ENCODE peak calls at places on chromosomes 3 and 15, in five cellular contexts. One of them, this sample, is unnamed. For H3K4me1, the result is how much of the 10 kb centered on the place peaks cover.

GRCh38 chr3:111541391-111541790 is 606 bp upstream of the CD96 start:
- DNase-seq in heart left ventricle: no peak
- DNase-seq in left ventricle myocardium inferior: no peak
- DNase-seq in endothelial cell of umbilical vein: no peak
- DNase-seq in tibial artery: no peak
- DNase-seq in this sample: no peak

GRCh38 chr3:46124216-46125143 is 83.6 kb downstream of the CCR1 start:
- DNase-seq in heart left ventricle: no peak
- DNase-seq in left ventricle myocardium inferior: no peak
- DNase-seq in endothelial cell of umbilical vein: no peak
- DNase-seq in tibial artery: peak
- DNase-seq in this sample: peak

GRCh38 chr3:57756022-57756527 is at the start of gene SLMAP:
- DNase-seq in heart left ventricle: peak
- DNase-seq in left ventricle myocardium inferior: peak
- DNase-seq in endothelial cell of umbilical vein: peak
- DNase-seq in tibial artery: peak
- DNase-seq in this sample: peak

GRCh38 chr3:162370136-162370535 is 873.5 kb downstream of the OTOL1 start:
- DNase-seq in heart left ventricle: no peak
- DNase-seq in left ventricle myocardium inferior: no peak
- DNase-seq in endothelial cell of umbilical vein: no peak
- DNase-seq in tibial artery: no peak
- DNase-seq in this sample: no peak

GRCh38 chr15:83980637-83981036 is 254.9 kb upstream of the GOLGA6L4 start:
- DNase-seq in heart left ventricle: no peak
- DNase-seq in left ventricle myocardium inferior: no peak
- DNase-seq in endothelial cell of umbilical vein: no peak
- DNase-seq in tibial artery: no peak
- DNase-seq in this sample: no peak

GRCh38 chr3:46955801-46956259 is 20.7 kb downstream of the CCDC12 start:
- DNase-seq in heart left ventricle: peak
- DNase-seq in left ventricle myocardium inferior: no peak
- DNase-seq in endothelial cell of umbilical vein: no peak
- DNase-seq in tibial artery: no peak
- DNase-seq in this sample: no peak

GRCh38 chr15:36894062-36894461 is 206.3 kb downstream of the MEIS2 start:
- DNase-seq in heart left ventricle: no peak
- DNase-seq in left ventricle myocardium inferior: no peak
- DNase-seq in endothelial cell of umbilical vein: no peak
- DNase-seq in tibial artery: no peak
- DNase-seq in this sample: no peak

GRCh38 chr15:90035835-90036220 is 34.7 kb downstream of the ZNF710 start:
- DNase-seq in heart left ventricle: peak
- DNase-seq in left ventricle myocardium inferior: no peak
- DNase-seq in endothelial cell of umbilical vein: no peak
- DNase-seq in tibial artery: peak
- DNase-seq in this sample: no peak

GRCh38 chr15:37078000-37078399 is 22.3 kb downstream of the MEIS2 start:
- DNase-seq in heart left ventricle: no peak
- DNase-seq in left ventricle myocardium inferior: no peak
- DNase-seq in endothelial cell of umbilical vein: no peak
- DNase-seq in tibial artery: no peak
- DNase-seq in this sample: no peak

GRCh38 chr3:30618508-30618907 is 12.1 kb downstream of the TGFBR2 start:
- DNase-seq in heart left ventricle: no peak
- DNase-seq in left ventricle myocardium inferior: no peak
- DNase-seq in endothelial cell of umbilical vein: no peak
- DNase-seq in tibial artery: no peak
- DNase-seq in this sample: no peak
- H3K4me1 ChIP-seq in heart left ventricle: under half
- H3K4me1 ChIP-seq in left ventricle myocardium inferior: half or more
- H3K4me1 ChIP-seq in endothelial cell of umbilical vein: half or more
- H3K4me1 ChIP-seq in tibial artery: half or more
- H3K4me1 ChIP-seq in this sample: under half

GRCh38 chr3:31673950-31674349 is 141.2 kb downstream of the STT3B start:
- DNase-seq in heart left ventricle: no peak
- DNase-seq in left ventricle myocardium inferior: no peak
- DNase-seq in endothelial cell of umbilical vein: no peak
- DNase-seq in tibial artery: no peak
- DNase-seq in this sample: no peak
- H3K27ac ChIP-seq in heart left ventricle: no peak
- H3K27ac ChIP-seq in left ventricle myocardium inferior: no peak
- H3K27ac ChIP-seq in endothelial cell of umbilical vein: no peak
- H3K27ac ChIP-seq in tibial artery: no peak
- H3K27ac ChIP-seq in this sample: no peak

GRCh38 chr3:159856496-159857098 is 132.0 kb upstream of the IL12A start:
- DNase-seq in heart left ventricle: no peak
- DNase-seq in left ventricle myocardium inferior: no peak
- DNase-seq in endothelial cell of umbilical vein: peak
- DNase-seq in tibial artery: no peak
- DNase-seq in this sample: no peak
- H3K4me1 ChIP-seq in heart left ventricle: half or more
- H3K4me1 ChIP-seq in left ventricle myocardium inferior: half or more
- H3K4me1 ChIP-seq in endothelial cell of umbilical vein: half or more
- H3K4me1 ChIP-seq in tibial artery: half or more
- H3K4me1 ChIP-seq in this sample: under half

DNA sequence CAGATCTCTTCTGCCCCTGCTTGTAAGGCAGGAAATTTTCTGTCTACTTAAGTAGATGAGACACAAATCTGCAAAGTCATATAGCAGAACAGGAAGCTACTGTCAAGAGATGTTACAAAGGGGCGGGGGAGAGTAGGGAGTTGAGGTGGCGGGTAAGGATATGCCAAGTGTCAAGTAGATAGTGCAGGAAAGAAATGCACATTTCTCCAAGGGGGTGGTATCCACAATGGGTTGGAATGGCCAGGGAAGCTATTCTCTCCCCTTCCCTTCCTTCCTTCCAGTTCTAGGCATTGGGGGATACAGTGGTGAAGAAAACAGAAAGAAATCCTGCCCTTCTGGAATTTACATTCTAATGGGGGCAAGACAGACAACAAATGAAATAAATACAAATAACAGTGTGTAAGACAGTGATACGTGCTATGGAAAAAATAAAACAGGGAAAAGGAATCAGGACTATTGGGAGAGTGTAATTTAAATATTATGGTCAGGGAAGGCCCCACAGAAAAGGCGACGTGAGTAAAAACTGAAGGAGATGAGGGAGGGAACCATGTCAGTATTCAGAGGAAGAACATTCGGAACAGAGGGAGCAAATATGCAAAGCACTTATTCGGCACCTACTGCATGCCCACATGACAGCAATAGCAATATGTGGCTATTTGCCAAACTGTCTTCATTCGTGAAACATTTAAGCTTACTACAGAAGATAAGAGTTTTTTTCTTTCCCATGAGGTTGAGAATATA is 42.8 kb upstream of the RNU6-1 start:
- DNase-seq in heart left ventricle: no peak
- DNase-seq in left ventricle myocardium inferior: no peak
- DNase-seq in endothelial cell of umbilical vein: no peak
- DNase-seq in tibial artery: no peak
- DNase-seq in this sample: peak
- H3K27ac ChIP-seq in heart left ventricle: no peak
- H3K27ac ChIP-seq in left ventricle myocardium inferior: peak
- H3K27ac ChIP-seq in endothelial cell of umbilical vein: no peak
- H3K27ac ChIP-seq in tibial artery: no peak
- H3K27ac ChIP-seq in this sample: peak

GRCh38 chr3:71045212-71045916 is 538.2 kb downstream of the FOXP1 start:
- DNase-seq in heart left ventricle: no peak
- DNase-seq in left ventricle myocardium inferior: no peak
- DNase-seq in endothelial cell of umbilical vein: no peak
- DNase-seq in tibial artery: no peak
- DNase-seq in this sample: no peak
- H3K4me1 ChIP-seq in heart left ventricle: under half
- H3K4me1 ChIP-seq in left ventricle myocardium inferior: half or more
- H3K4me1 ChIP-seq in endothelial cell of umbilical vein: under half
- H3K4me1 ChIP-seq in tibial artery: under half
- H3K4me1 ChIP-seq in this sample: under half

GRCh38 chr3:113070226-113071220 is 79.7 kb downstream of the GTPBP8 start:
- DNase-seq in heart left ventricle: no peak
- DNase-seq in left ventricle myocardium inferior: no peak
- DNase-seq in endothelial cell of umbilical vein: no peak
- DNase-seq in tibial artery: no peak
- DNase-seq in this sample: no peak
- H3K27ac ChIP-seq in heart left ventricle: no peak
- H3K27ac ChIP-seq in left ventricle myocardium inferior: no peak
- H3K27ac ChIP-seq in endothelial cell of umbilical vein: no peak
- H3K27ac ChIP-seq in tibial artery: no peak
- H3K27ac ChIP-seq in this sample: no peak

GRCh38 chr3:13123266-13123665 is 50.0 kb upstream of the IQSEC1 start:
- DNase-seq in heart left ventricle: no peak
- DNase-seq in left ventricle myocardium inferior: no peak
- DNase-seq in endothelial cell of umbilical vein: no peak
- DNase-seq in tibial artery: no peak
- DNase-seq in this sample: no peak
- H3K4me1 ChIP-seq in heart left ventricle: under half
- H3K4me1 ChIP-seq in left ventricle myocardium inferior: under half
- H3K4me1 ChIP-seq in endothelial cell of umbilical vein: under half
- H3K4me1 ChIP-seq in tibial artery: under half
- H3K4me1 ChIP-seq in this sample: under half

DNA sequence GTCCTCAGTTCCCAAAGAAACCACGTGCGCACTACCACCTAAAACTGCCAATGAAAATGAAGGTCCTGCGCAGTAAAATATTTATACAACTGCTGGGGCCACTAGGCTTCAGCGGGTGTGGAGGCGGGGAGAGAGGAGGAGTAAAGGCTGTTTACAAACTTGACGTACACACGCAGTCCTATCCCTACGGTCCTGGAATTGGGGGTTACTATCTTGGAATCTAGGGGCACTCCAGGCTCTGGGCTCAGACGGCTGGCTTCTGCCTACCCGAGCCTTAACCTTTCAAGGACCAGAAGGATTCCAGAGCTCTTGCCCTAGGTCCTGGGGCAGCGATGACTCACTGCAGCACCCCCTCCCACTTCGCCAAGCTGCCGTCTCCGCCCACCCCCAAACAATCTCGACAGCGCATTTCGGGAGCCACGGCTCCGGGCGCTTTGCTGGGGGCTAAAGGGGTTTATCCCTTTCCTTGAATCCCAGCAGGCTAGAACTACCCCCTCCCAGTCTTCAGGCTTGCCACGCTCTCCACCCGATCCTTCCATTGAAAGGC is 3.0 kb downstream of the ADAMTS9 start:
- DNase-seq in heart left ventricle: peak
- DNase-seq in left ventricle myocardium inferior: peak
- DNase-seq in endothelial cell of umbilical vein: peak
- DNase-seq in tibial artery: peak
- DNase-seq in this sample: peak
- H3K27ac ChIP-seq in heart left ventricle: peak
- H3K27ac ChIP-seq in left ventricle myocardium inferior: peak
- H3K27ac ChIP-seq in endothelial cell of umbilical vein: peak
- H3K27ac ChIP-seq in tibial artery: peak
- H3K27ac ChIP-seq in this sample: peak

DNA sequence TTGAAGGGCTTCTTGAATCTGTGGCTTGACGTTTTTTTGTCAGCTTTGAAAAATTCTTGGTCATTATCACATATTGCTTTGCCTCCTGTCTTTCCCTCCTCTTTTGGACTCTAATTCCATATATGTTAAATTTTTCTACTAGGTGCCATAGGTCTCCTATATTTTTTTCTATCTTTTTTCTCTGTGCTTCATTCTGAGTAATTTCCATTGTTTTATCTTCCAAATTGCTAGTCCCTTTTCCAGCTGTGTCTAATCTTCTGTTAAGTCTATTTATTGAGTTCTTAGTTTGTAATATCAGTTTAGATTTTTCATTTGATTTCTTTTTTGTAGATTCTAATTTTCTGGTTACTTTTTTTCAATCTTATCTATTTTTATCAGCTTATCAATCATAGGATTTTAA is 53.7 kb downstream of the CHST2 start:
- DNase-seq in heart left ventricle: no peak
- DNase-seq in left ventricle myocardium inferior: no peak
- DNase-seq in endothelial cell of umbilical vein: no peak
- DNase-seq in tibial artery: no peak
- DNase-seq in this sample: no peak
- H3K4me1 ChIP-seq in heart left ventricle: under half
- H3K4me1 ChIP-seq in left ventricle myocardium inferior: under half
- H3K4me1 ChIP-seq in endothelial cell of umbilical vein: under half
- H3K4me1 ChIP-seq in tibial artery: under half
- H3K4me1 ChIP-seq in this sample: under half

GRCh38 chr3:59940690-59941089 is 890.9 kb upstream of the CFAP20DC start:
- DNase-seq in heart left ventricle: no peak
- DNase-seq in left ventricle myocardium inferior: no peak
- DNase-seq in endothelial cell of umbilical vein: no peak
- DNase-seq in tibial artery: no peak
- DNase-seq in this sample: no peak
- H3K27ac ChIP-seq in heart left ventricle: no peak
- H3K27ac ChIP-seq in left ventricle myocardium inferior: no peak
- H3K27ac ChIP-seq in endothelial cell of umbilical vein: no peak
- H3K27ac ChIP-seq in tibial artery: no peak
- H3K27ac ChIP-seq in this sample: no peak